ENCODE peak calls at places on chromosome 9, in eight cellular contexts. One of them, this sample, is unnamed. For H3K9me3 and H3K4me1, the result is how much of the 10 kb centered on the place peaks cover.

GRCh38 chr9:114186091-114186792 is 30.9 kb downstream of the COL27A1 start:
- DNase-seq in stomach: no peak
- DNase-seq in neuronal stem cell: no peak
- DNase-seq in tibial artery: no peak
- DNase-seq in neural progenitor cell: no peak
- DNase-seq in tibial nerve: no peak
- DNase-seq in left ventricle myocardium inferior: no peak
- DNase-seq in SK-N-SH: no peak
- DNase-seq in this sample: no peak

GRCh38 chr9:76654051-76654461 is 110.2 kb upstream of the PCA3 start:
- DNase-seq in stomach: no peak
- DNase-seq in neuronal stem cell: no peak
- DNase-seq in tibial artery: no peak
- DNase-seq in neural progenitor cell: no peak
- DNase-seq in tibial nerve: no peak
- DNase-seq in left ventricle myocardium inferior: no peak
- DNase-seq in SK-N-SH: no peak
- DNase-seq in this sample: no peak

GRCh38 chr9:120109242-120109641 is 470.7 kb downstream of the CDK5RAP2 start:
- DNase-seq in stomach: no peak
- DNase-seq in neuronal stem cell: peak
- DNase-seq in tibial artery: no peak
- DNase-seq in neural progenitor cell: peak
- DNase-seq in tibial nerve: no peak
- DNase-seq in left ventricle myocardium inferior: no peak
- DNase-seq in SK-N-SH: peak
- DNase-seq in this sample: peak

GRCh38 chr9:35552837-35553236 is 52.2 kb upstream of the TESK1 start:
- DNase-seq in stomach: no peak
- DNase-seq in neuronal stem cell: no peak
- DNase-seq in tibial artery: no peak
- DNase-seq in neural progenitor cell: no peak
- DNase-seq in tibial nerve: no peak
- DNase-seq in left ventricle myocardium inferior: no peak
- DNase-seq in SK-N-SH: no peak
- DNase-seq in this sample: no peak

GRCh38 chr9:84667571-84668203 is 1.8 kb upstream of the NTRK2 start:
- DNase-seq in stomach: no peak
- DNase-seq in neuronal stem cell: peak
- DNase-seq in tibial artery: no peak
- DNase-seq in neural progenitor cell: peak
- DNase-seq in tibial nerve: peak
- DNase-seq in left ventricle myocardium inferior: peak
- DNase-seq in SK-N-SH: peak
- DNase-seq in this sample: peak

GRCh38 chr9:14797442-14797841 is 74.9 kb upstream of the CER1 start:
- DNase-seq in stomach: no peak
- DNase-seq in neuronal stem cell: no peak
- DNase-seq in tibial artery: no peak
- DNase-seq in neural progenitor cell: no peak
- DNase-seq in tibial nerve: no peak
- DNase-seq in left ventricle myocardium inferior: no peak
- DNase-seq in SK-N-SH: no peak
- DNase-seq in this sample: no peak

GRCh38 chr9:112334319-112334828 is 955 bp upstream of the PTBP3 start:
- DNase-seq in stomach: no peak
- DNase-seq in neuronal stem cell: no peak
- DNase-seq in tibial artery: no peak
- DNase-seq in neural progenitor cell: peak
- DNase-seq in tibial nerve: peak
- DNase-seq in left ventricle myocardium inferior: no peak
- DNase-seq in SK-N-SH: no peak
- DNase-seq in this sample: peak

GRCh38 chr9:77892171-77892570 is 139.4 kb downstream of the GNAQ start:
- DNase-seq in stomach: no peak
- DNase-seq in neuronal stem cell: no peak
- DNase-seq in tibial artery: no peak
- DNase-seq in neural progenitor cell: no peak
- DNase-seq in tibial nerve: no peak
- DNase-seq in left ventricle myocardium inferior: no peak
- DNase-seq in SK-N-SH: no peak
- DNase-seq in this sample: no peak

GRCh38 chr9:22416692-22417060 is 29.9 kb upstream of the DMRTA1 start:
- DNase-seq in stomach: no peak
- DNase-seq in neuronal stem cell: no peak
- DNase-seq in tibial artery: no peak
- DNase-seq in neural progenitor cell: peak
- DNase-seq in tibial nerve: no peak
- DNase-seq in left ventricle myocardium inferior: no peak
- DNase-seq in SK-N-SH: no peak
- DNase-seq in this sample: peak

GRCh38 chr9:98807070-98807810 is at the start of gene GALNT12:
- DNase-seq in stomach: peak
- DNase-seq in neuronal stem cell: no peak
- DNase-seq in tibial artery: no peak
- DNase-seq in neural progenitor cell: peak
- DNase-seq in tibial nerve: no peak
- DNase-seq in left ventricle myocardium inferior: no peak
- DNase-seq in SK-N-SH: peak
- DNase-seq in this sample: no peak

GRCh38 chr9:132908635-132909034 is 29.9 kb downstream of the SPACA9 start:
- DNase-seq in stomach: no peak
- DNase-seq in neuronal stem cell: no peak
- DNase-seq in tibial artery: no peak
- DNase-seq in neural progenitor cell: no peak
- DNase-seq in tibial nerve: no peak
- DNase-seq in left ventricle myocardium inferior: no peak
- DNase-seq in SK-N-SH: no peak
- DNase-seq in this sample: no peak

GRCh38 chr9:123724211-123724831 is 205.6 kb downstream of the DENND1A start:
- DNase-seq in stomach: no peak
- DNase-seq in neuronal stem cell: no peak
- DNase-seq in tibial artery: no peak
- DNase-seq in neural progenitor cell: no peak
- DNase-seq in tibial nerve: no peak
- DNase-seq in left ventricle myocardium inferior: no peak
- DNase-seq in SK-N-SH: peak
- DNase-seq in this sample: peak
- H3K9me3 ChIP-seq in stomach: under half
- H3K9me3 ChIP-seq in neuronal stem cell: under half
- H3K9me3 ChIP-seq in tibial artery: under half
- H3K9me3 ChIP-seq in neural progenitor cell: under half
- H3K9me3 ChIP-seq in tibial nerve: under half
- H3K9me3 ChIP-seq in left ventricle myocardium inferior: under half
- H3K9me3 ChIP-seq in SK-N-SH: under half
- H3K9me3 ChIP-seq in this sample: under half

GRCh38 chr9:107213080-107213479 is 70.0 kb upstream of the RAD23B start:
- DNase-seq in stomach: no peak
- DNase-seq in neuronal stem cell: no peak
- DNase-seq in tibial artery: no peak
- DNase-seq in neural progenitor cell: no peak
- DNase-seq in tibial nerve: no peak
- DNase-seq in left ventricle myocardium inferior: no peak
- DNase-seq in SK-N-SH: no peak
- DNase-seq in this sample: no peak

GRCh38 chr9:107213561-107214028 is 69.5 kb upstream of the RAD23B start:
- DNase-seq in stomach: no peak
- DNase-seq in neuronal stem cell: no peak
- DNase-seq in tibial artery: no peak
- DNase-seq in neural progenitor cell: no peak
- DNase-seq in tibial nerve: no peak
- DNase-seq in left ventricle myocardium inferior: no peak
- DNase-seq in SK-N-SH: no peak
- DNase-seq in this sample: no peak

GRCh38 chr9:107210775-107211174 is 72.3 kb upstream of the RAD23B start:
- DNase-seq in stomach: no peak
- DNase-seq in neuronal stem cell: no peak
- DNase-seq in tibial artery: no peak
- DNase-seq in neural progenitor cell: no peak
- DNase-seq in tibial nerve: no peak
- DNase-seq in left ventricle myocardium inferior: no peak
- DNase-seq in SK-N-SH: no peak
- DNase-seq in this sample: no peak

GRCh38 chr9:107212613-107213012 is 70.5 kb upstream of the RAD23B start:
- DNase-seq in stomach: no peak
- DNase-seq in neuronal stem cell: no peak
- DNase-seq in tibial artery: no peak
- DNase-seq in neural progenitor cell: no peak
- DNase-seq in tibial nerve: no peak
- DNase-seq in left ventricle myocardium inferior: no peak
- DNase-seq in SK-N-SH: no peak
- DNase-seq in this sample: no peak

DNA sequence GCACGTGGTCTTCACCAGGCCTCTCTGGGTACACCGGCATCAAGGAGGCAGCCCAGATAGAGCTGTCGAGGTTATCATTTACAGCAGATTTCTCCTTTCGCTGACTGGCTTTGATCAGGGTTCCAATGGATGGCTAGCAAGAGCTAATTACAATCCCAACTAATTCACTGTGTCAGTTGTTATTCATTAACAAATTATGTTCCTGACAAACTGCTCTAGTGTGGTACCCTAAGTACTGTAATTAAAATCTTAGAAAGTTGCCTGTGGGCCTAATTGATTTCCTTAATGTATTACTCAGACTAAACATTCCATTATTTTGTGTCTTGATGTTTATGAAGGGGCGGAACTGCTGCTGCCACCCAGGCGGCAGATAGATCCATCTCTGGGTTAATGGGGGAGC is 71.7 kb upstream of the RAD23B start:
- DNase-seq in stomach: no peak
- DNase-seq in neuronal stem cell: no peak
- DNase-seq in tibial artery: no peak
- DNase-seq in neural progenitor cell: no peak
- DNase-seq in tibial nerve: no peak
- DNase-seq in left ventricle myocardium inferior: no peak
- DNase-seq in SK-N-SH: no peak
- DNase-seq in this sample: no peak
- H3K4me1 ChIP-seq in stomach: under half
- H3K4me1 ChIP-seq in neuronal stem cell: under half
- H3K4me1 ChIP-seq in tibial artery: under half
- H3K4me1 ChIP-seq in neural progenitor cell: under half
- H3K4me1 ChIP-seq in tibial nerve: under half
- H3K4me1 ChIP-seq in left ventricle myocardium inferior: under half
- H3K4me1 ChIP-seq in SK-N-SH: under half
- H3K4me1 ChIP-seq in this sample: under half

DNA sequence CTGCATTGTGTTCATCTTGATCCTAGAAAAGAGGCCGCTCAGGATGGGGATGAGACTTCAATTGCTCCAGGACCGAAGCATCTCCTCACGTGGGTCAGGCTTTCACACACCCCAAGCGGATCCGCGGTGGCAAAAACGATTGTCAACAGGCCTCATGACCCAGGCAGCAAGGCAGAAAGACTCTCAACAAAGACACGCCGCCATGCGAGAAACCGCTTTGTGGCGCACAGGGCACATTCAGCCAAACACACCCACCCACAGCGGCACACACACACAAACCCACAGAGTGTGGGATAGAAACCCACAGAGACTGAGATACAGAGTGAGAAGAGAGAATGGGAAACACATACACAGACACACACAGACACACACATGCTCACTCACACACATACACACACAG is 483.4 kb downstream of the SPATA31A7 start:
- DNase-seq in stomach: no peak
- DNase-seq in neuronal stem cell: no peak
- DNase-seq in tibial artery: no peak
- DNase-seq in neural progenitor cell: no peak
- DNase-seq in tibial nerve: no peak
- DNase-seq in left ventricle myocardium inferior: no peak
- DNase-seq in SK-N-SH: no peak
- DNase-seq in this sample: no peak
- H3K9me3 ChIP-seq in stomach: half or more
- H3K9me3 ChIP-seq in neuronal stem cell: under half
- H3K9me3 ChIP-seq in tibial artery: under half
- H3K9me3 ChIP-seq in neural progenitor cell: under half
- H3K9me3 ChIP-seq in tibial nerve: under half
- H3K9me3 ChIP-seq in left ventricle myocardium inferior: under half
- H3K9me3 ChIP-seq in SK-N-SH: under half
- H3K9me3 ChIP-seq in this sample: under half

GRCh38 chr9:121700165-121700830 is 48.9 kb downstream of the DAB2IP start:
- DNase-seq in stomach: peak
- DNase-seq in neuronal stem cell: peak
- DNase-seq in tibial artery: peak
- DNase-seq in neural progenitor cell: peak
- DNase-seq in tibial nerve: peak
- DNase-seq in left ventricle myocardium inferior: peak
- DNase-seq in SK-N-SH: peak
- DNase-seq in this sample: peak

GRCh38 chr9:121698627-121699270 is 47.3 kb downstream of the DAB2IP start:
- DNase-seq in stomach: no peak
- DNase-seq in neuronal stem cell: peak
- DNase-seq in tibial artery: no peak
- DNase-seq in neural progenitor cell: peak
- DNase-seq in tibial nerve: no peak
- DNase-seq in left ventricle myocardium inferior: no peak
- DNase-seq in SK-N-SH: peak
- DNase-seq in this sample: peak

GRCh38 chr9:121700831-121701419 is 49.5 kb downstream of the DAB2IP start:
- DNase-seq in stomach: no peak
- DNase-seq in neuronal stem cell: no peak
- DNase-seq in tibial artery: no peak
- DNase-seq in neural progenitor cell: no peak
- DNase-seq in tibial nerve: no peak
- DNase-seq in left ventricle myocardium inferior: peak
- DNase-seq in SK-N-SH: peak
- DNase-seq in this sample: no peak

GRCh38 chr9:121701736-121702261 is 50.4 kb downstream of the DAB2IP start:
- DNase-seq in stomach: no peak
- DNase-seq in neuronal stem cell: no peak
- DNase-seq in tibial artery: no peak
- DNase-seq in neural progenitor cell: no peak
- DNase-seq in tibial nerve: no peak
- DNase-seq in left ventricle myocardium inferior: no peak
- DNase-seq in SK-N-SH: no peak
- DNase-seq in this sample: no peak

DNA sequence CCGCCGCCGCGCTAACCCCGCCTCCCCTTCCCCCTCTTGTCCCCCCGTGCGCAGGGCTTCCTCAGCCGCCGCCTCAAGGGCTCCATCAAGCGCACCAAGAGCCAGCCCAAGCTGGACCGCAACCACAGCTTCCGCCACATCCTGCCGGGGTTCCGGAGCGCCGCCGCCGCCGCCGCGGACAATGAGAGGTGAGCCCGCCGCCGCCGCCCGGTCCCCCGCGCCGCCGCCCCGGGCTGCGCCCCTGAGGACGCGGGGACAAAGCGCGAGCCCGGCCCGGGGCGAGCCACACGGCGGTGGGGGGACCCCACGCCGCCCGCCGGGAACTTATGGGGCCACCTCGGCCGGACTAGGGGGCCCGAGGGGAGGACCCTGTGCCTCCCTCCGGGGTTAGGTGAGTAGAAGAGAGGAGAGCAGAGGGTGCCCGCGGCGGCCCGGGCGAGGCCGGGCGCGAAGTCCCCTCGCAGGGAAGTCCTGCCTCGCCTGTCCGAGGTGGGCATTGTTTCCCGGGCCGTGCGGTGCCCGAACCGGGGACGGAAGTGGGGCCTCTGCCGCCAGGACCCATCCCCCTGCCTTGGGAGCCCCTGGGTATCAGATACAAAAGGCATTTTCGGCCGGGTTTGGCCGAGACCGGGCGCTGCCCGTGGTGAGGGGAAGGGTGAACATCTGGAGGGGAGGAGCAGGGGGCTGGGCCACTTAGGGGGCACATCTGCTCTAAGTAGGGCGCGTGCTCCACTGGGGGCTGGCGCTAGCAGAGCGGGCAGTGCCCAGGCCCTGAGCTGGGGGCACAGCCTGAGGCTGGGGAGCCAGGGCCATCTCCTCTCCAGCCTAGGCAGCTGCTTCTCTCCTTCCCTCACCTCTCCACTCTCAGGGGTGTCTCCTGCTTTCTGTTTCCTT is 48.1 kb downstream of the DAB2IP start:
- DNase-seq in stomach: peak
- DNase-seq in neuronal stem cell: peak
- DNase-seq in tibial artery: peak
- DNase-seq in neural progenitor cell: peak
- DNase-seq in tibial nerve: peak
- DNase-seq in left ventricle myocardium inferior: peak
- DNase-seq in SK-N-SH: peak
- DNase-seq in this sample: peak
- H3K4me1 ChIP-seq in stomach: under half
- H3K4me1 ChIP-seq in neuronal stem cell: under half
- H3K4me1 ChIP-seq in tibial artery: under half
- H3K4me1 ChIP-seq in neural progenitor cell: under half
- H3K4me1 ChIP-seq in tibial nerve: under half
- H3K4me1 ChIP-seq in left ventricle myocardium inferior: half or more
- H3K4me1 ChIP-seq in SK-N-SH: half or more
- H3K4me1 ChIP-seq in this sample: under half

This sample was measured in testis.